ENCODE peak calls at places on chromosomes 13 and 19, in six cellular contexts. L, J, U, A, O and V are unnamed samples.

GRCh38 chr13:23570931-23571330 is 719 bp downstream of the TNFRSF19 start:
- DNase-seq in L (no peak), J (no peak), U (no peak), A (no peak), O (no peak), V (no peak)

GRCh38 chr13:106586764-106587163 is 18.8 kb upstream of the ARGLU1 start:
- DNase-seq in L (no peak), J (no peak), U (no peak), A (no peak), O (no peak), V (no peak)

GRCh38 chr13:30340367-30341184 is 33.2 kb upstream of the KATNAL1 start:
- DNase-seq in L (no peak), J (peak; percentile 93), U (peak; percentile 41), A (peak; percentile 53), O (peak; percentile 45), V (peak; percentile 47)

GRCh38 chr19:43711751-43712355 is 4.0 kb upstream of the IRGC start:
- DNase-seq in L (no peak), J (no peak), U (no peak), A (no peak), O (peak; percentile 28), V (no peak)

GRCh38 chr13:85525411-85525810 is 273.8 kb downstream of the SLITRK6 start:
- DNase-seq in L (no peak), J (no peak), U (no peak), A (no peak), O (no peak), V (no peak)

GRCh38 chr13:29484236-29484635 is 111.3 kb downstream of the SLC7A1 start:
- DNase-seq in L (no peak), J (no peak), U (no peak), A (no peak), O (no peak), V (no peak)

GRCh38 chr19:11577451-11578341 is at the start of gene ACP5:
- DNase-seq in L (no peak), J (no peak), U (no peak), A (no peak), O (no peak), V (no peak)

GRCh38 chr13:25347156-25347555 is 24.6 kb upstream of the ATP8A2 start:
- DNase-seq in L (no peak), J (no peak), U (no peak), A (no peak), O (no peak), V (no peak)

GRCh38 chr19:37778613-37779138 is 710 bp downstream of the ZNF573 start:
- DNase-seq in L (no peak), J (no peak), U (no peak), A (peak; percentile 3), O (peak; percentile 10), V (no peak)

GRCh38 chr19:8332976-8333770 is 9.9 kb downstream of the KANK3 start:
- DNase-seq in L (no peak), J (no peak), U (no peak), A (no peak), O (no peak), V (no peak)

GRCh38 chr19:30696514-30696913 is 324.3 kb downstream of the ZNF536 start:
- DNase-seq in L (no peak), J (no peak), U (no peak), A (peak; percentile 68), O (no peak), V (no peak)

GRCh38 chr13:88303605-88304004 is 632.4 kb downstream of the SLITRK5 start:
- DNase-seq in L (no peak), J (no peak), U (no peak), A (no peak), O (no peak), V (no peak)

GRCh38 chr19:41641879-41642485 is 15.1 kb upstream of the CEACAM4 start:
- DNase-seq in L (peak; percentile 77), J (no peak), U (peak; percentile 24), A (peak; percentile 80), O (peak; percentile 82), V (no peak)

GRCh38 chr13:97001641-97002040 is 7.4 kb upstream of the OXGR1 start:
- DNase-seq in L (no peak), J (no peak), U (no peak), A (peak; percentile 22), O (peak; percentile 17), V (no peak)

GRCh38 chr13:52195052-52195837 is 35.8 kb upstream of the NEK3 start:
- DNase-seq in L (peak; percentile 79), J (peak; percentile 81), U (peak; percentile 50), A (peak; percentile 90), O (peak; percentile 79), V (peak; percentile 88)

GRCh38 chr13:21546372-21546771 is 57.6 kb downstream of the MICU2 start:
- DNase-seq in L (no peak), J (no peak), U (no peak), A (no peak), O (no peak), V (no peak)

GRCh38 chr19:364496-365287 is 20.1 kb upstream of the MIER2 start:
- DNase-seq in L (no peak), J (no peak), U (no peak), A (no peak), O (no peak), V (no peak)

GRCh38 chr13:99264053-99264452 is 5.9 kb upstream of the GPR18 start:
- DNase-seq in L (no peak), J (no peak), U (no peak), A (no peak), O (no peak), V (no peak)

GRCh38 chr19:48445256-48445605 is 552 bp upstream of the GRWD1 start:
- DNase-seq in L (no peak), J (peak; percentile 64), U (no peak), A (peak; percentile 62), O (no peak), V (no peak)

GRCh38 chr19:11949201-11949600 is 15.6 kb upstream of the ZNF763 start:
- DNase-seq in L (no peak), J (no peak), U (no peak), A (no peak), O (no peak), V (no peak)

GRCh38 chr19:9914001-9914314 is 22.4 kb downstream of the OLFM2 start:
- DNase-seq in L (no peak), J (no peak), U (no peak), A (no peak), O (no peak), V (no peak)

GRCh38 chr19:58009666-58010301 is 7.2 kb upstream of the ZNF606 start:
- DNase-seq in L (peak; percentile 72), J (peak; percentile 83), U (peak; percentile 90), A (peak; percentile 86), O (peak; percentile 84), V (peak; percentile 76)

DNA sequence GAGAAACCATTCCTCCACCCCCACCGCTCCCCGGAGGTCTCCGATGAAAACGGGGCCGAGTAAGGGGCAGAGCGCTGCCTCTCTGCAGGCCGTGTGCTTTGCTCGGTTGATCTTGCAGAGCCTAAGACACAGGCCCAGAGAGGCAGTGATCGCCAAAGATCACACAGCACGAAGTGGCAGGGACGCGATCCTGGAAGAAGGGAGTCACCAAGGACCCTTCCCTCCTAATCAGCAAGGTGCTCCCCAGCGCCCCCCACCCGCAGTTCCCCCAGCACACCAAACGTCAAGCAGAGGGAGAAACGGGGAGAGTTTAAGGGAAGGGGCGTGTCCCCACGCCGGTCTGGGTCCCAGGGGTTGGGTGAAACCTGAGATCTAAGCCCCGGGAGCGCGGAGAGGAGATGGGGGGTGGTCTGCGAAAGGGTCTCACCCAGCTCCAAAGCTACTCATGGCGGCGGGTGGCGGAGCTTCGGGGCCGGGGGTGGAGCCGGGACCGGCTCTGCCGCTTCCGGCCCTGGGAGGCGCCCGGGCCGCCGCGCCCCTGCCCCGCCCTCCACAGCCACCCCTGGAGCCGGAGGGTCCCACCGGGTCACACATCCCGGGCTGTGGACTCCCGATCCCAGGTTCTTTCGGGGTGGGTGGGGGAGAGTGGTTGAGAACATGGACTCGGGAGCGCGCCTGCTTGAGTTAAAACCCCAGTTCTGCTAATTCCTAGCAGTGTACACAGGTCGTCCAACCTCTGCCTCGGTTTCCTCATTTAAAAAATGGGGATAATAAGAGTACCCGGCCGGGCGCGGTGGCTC is at the start of gene EML2:
- DNase-seq in L (peak; percentile 71), J (no peak), U (no peak), A (peak; percentile 58), O (peak; percentile 80), V (peak; percentile 60)
- TF ChIP-seq POLR2A in L (no peak), J (no peak), U (no peak), A (no peak), O (peak; percentile 41), V (no peak)

DNA sequence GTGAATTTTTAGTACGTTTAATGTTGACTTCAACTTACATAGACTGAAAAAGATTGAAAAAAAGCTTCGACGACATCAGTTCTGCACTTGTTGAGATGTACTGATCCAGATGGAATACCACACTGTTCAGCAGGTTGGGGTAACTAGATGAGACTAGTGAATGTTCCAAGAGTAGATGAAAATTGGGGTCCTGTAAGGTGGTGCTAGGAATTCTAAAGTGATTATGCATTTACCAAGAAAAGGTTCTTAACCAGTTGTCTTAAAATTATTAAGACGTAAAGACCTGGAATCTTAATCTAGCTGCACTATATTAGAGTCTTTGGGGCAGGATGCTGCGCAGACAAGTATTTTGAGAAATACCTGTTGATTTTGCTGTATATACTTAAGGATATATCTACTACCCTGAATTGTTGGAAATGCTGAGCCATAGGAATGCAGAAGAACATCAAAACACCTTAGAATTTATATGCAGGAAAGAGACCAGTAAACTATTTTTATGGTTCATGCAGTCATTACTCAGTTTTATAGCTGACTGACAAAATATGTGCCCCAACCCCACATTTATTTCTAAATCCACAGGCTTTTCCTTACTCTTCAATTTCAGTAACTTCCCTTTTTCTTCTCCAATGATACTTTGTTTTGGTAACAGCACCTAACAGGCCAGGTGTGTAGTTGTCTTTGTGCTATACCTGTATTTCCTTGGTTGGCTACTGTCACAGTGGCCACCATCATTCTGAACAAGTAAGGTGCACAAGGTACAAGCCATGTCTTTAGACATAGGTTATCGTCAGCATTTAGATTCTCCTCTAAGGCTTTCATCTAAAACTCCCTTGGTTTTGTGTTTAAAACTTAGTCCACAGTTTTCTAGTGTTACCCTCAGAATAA is 8.6 kb downstream of the MIR17HG start:
- DNase-seq in L (no peak), J (no peak), U (no peak), A (no peak), O (no peak), V (no peak)
- TF ChIP-seq POLR2A in L (no peak), J (no peak), U (no peak), A (no peak), O (no peak), V (no peak)

GRCh38 chr13:111119966-111120365 is 4.9 kb downstream of the ARHGEF7 start:
- DNase-seq in L (no peak), J (no peak), U (no peak), A (no peak), O (no peak), V (no peak)
- TF ChIP-seq POLR2A in L (no peak), J (no peak), U (no peak), A (no peak), O (no peak), V (no peak)

DNA sequence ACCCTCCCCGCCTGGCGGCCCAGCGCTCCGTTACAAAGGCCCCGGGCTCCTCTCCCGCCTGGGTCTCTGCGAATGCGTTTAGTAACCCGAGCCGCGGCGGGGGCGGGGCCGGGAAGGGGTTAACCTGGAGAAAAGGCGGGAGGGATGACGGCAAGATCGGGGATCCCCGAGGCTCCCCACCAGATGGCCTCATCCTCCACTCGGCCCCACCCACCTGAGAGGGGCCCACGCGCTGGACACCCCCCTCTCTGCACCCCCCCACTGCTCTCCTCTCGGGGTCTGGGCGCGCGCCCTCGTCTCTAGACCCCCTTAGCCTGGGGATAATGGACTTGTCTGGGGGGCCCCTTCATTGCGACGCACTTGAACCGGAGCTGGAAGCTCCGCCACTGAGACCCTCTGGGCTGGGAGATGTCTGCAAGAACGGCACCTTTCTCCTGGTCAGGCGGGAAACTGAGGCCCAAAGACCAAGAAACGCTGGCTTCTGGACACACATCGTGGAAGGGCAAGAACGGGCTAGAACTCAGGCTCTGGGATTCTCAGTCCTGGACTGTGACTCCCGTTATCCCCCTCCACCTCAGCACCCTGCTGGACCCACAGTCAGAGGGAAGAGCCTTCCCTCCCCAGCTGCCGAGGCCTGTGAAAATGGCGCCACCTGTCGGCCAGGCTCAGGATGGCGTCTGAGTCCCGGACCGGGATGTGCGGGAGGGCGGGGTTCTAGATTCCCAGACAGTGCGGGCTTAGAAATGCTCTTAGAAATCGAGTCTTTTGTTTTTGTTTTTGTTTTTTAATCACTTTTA is 2.9 kb upstream of the LTBP4 start:
- DNase-seq in L (peak; percentile 91), J (peak; percentile 91), U (peak; percentile 87), A (peak; percentile 84), O (peak; percentile 92), V (peak; percentile 91)
- TF ChIP-seq POLR2A in L (no peak), J (no peak), U (no peak), A (no peak), O (no peak), V (peak; percentile 54)